ENCODE peak calls at places on chromosomes 12 and 14, in nine cellular contexts. One of them, this sample, is unnamed. For H3K4me1, the result is how much of the 10 kb centered on the place peaks cover.

GRCh38 chr12:29153231-29153630 is 4.2 kb downstream of the FAR2 start:
- DNase-seq in A549: no peak
- DNase-seq in fibroblast of lung: no peak
- DNase-seq in psoas muscle: no peak
- DNase-seq in astrocyte: no peak
- DNase-seq in uterus: no peak
- DNase-seq in heart right ventricle: no peak
- DNase-seq in CD4-positive, CD25-positive, alpha-beta regulatory T cell: no peak
- DNase-seq in prostate gland: no peak
- DNase-seq in this sample: no peak

GRCh38 chr12:91380651-91381050 is 198.0 kb upstream of the DCN start:
- DNase-seq in fibroblast of lung: no peak
- DNase-seq in prostate gland: peak
- DNase-seq in A549: no peak
- DNase-seq in uterus: no peak
- DNase-seq in astrocyte: no peak
- DNase-seq in psoas muscle: no peak
- DNase-seq in CD4-positive, CD25-positive, alpha-beta regulatory T cell: no peak
- DNase-seq in heart right ventricle: no peak
- DNase-seq in this sample: no peak

GRCh38 chr14:75495399-75495798 is 26.9 kb upstream of the BATF start:
- DNase-seq in fibroblast of lung: no peak
- DNase-seq in uterus: no peak
- DNase-seq in prostate gland: no peak
- DNase-seq in psoas muscle: no peak
- DNase-seq in CD4-positive, CD25-positive, alpha-beta regulatory T cell: no peak
- DNase-seq in astrocyte: no peak
- DNase-seq in heart right ventricle: no peak
- DNase-seq in A549: no peak
- DNase-seq in this sample: no peak

GRCh38 chr12:13194462-13195110 is 1.9 kb upstream of the EMP1 start:
- DNase-seq in psoas muscle: no peak
- DNase-seq in heart right ventricle: no peak
- DNase-seq in A549: no peak
- DNase-seq in astrocyte: no peak
- DNase-seq in fibroblast of lung: no peak
- DNase-seq in uterus: peak
- DNase-seq in prostate gland: no peak
- DNase-seq in CD4-positive, CD25-positive, alpha-beta regulatory T cell: no peak
- DNase-seq in this sample: no peak

GRCh38 chr14:31887929-31888580 is 189.0 kb upstream of the ARHGAP5 start:
- DNase-seq in prostate gland: no peak
- DNase-seq in A549: no peak
- DNase-seq in heart right ventricle: no peak
- DNase-seq in CD4-positive, CD25-positive, alpha-beta regulatory T cell: no peak
- DNase-seq in astrocyte: no peak
- DNase-seq in fibroblast of lung: no peak
- DNase-seq in psoas muscle: no peak
- DNase-seq in uterus: no peak
- DNase-seq in this sample: no peak

GRCh38 chr12:66984962-66985361 is 284.2 kb upstream of the CAND1 start:
- DNase-seq in fibroblast of lung: peak
- DNase-seq in A549: no peak
- DNase-seq in prostate gland: peak
- DNase-seq in CD4-positive, CD25-positive, alpha-beta regulatory T cell: no peak
- DNase-seq in uterus: no peak
- DNase-seq in heart right ventricle: no peak
- DNase-seq in astrocyte: no peak
- DNase-seq in psoas muscle: no peak
- DNase-seq in this sample: no peak

GRCh38 chr14:58428011-58428807 is 690 bp downstream of the KIAA0586 start:
- DNase-seq in heart right ventricle: no peak
- DNase-seq in CD4-positive, CD25-positive, alpha-beta regulatory T cell: peak
- DNase-seq in prostate gland: no peak
- DNase-seq in psoas muscle: no peak
- DNase-seq in uterus: no peak
- DNase-seq in fibroblast of lung: peak
- DNase-seq in A549: peak
- DNase-seq in astrocyte: peak
- DNase-seq in this sample: no peak

GRCh38 chr12:119603767-119604166 is 10.2 kb downstream of the TMEM233 start:
- DNase-seq in psoas muscle: no peak
- DNase-seq in astrocyte: no peak
- DNase-seq in A549: no peak
- DNase-seq in heart right ventricle: no peak
- DNase-seq in fibroblast of lung: no peak
- DNase-seq in uterus: no peak
- DNase-seq in prostate gland: no peak
- DNase-seq in CD4-positive, CD25-positive, alpha-beta regulatory T cell: no peak
- DNase-seq in this sample: no peak

GRCh38 chr14:40129162-40129561 is 696.9 kb upstream of the FBXO33 start:
- DNase-seq in fibroblast of lung: no peak
- DNase-seq in uterus: no peak
- DNase-seq in CD4-positive, CD25-positive, alpha-beta regulatory T cell: no peak
- DNase-seq in prostate gland: no peak
- DNase-seq in astrocyte: no peak
- DNase-seq in A549: no peak
- DNase-seq in psoas muscle: no peak
- DNase-seq in heart right ventricle: no peak
- DNase-seq in this sample: no peak

GRCh38 chr14:99213101-99213500 is 58.9 kb downstream of the BCL11B start:
- DNase-seq in heart right ventricle: no peak
- DNase-seq in uterus: no peak
- DNase-seq in prostate gland: no peak
- DNase-seq in CD4-positive, CD25-positive, alpha-beta regulatory T cell: peak
- DNase-seq in A549: no peak
- DNase-seq in astrocyte: peak
- DNase-seq in psoas muscle: no peak
- DNase-seq in fibroblast of lung: peak
- DNase-seq in this sample: no peak

DNA sequence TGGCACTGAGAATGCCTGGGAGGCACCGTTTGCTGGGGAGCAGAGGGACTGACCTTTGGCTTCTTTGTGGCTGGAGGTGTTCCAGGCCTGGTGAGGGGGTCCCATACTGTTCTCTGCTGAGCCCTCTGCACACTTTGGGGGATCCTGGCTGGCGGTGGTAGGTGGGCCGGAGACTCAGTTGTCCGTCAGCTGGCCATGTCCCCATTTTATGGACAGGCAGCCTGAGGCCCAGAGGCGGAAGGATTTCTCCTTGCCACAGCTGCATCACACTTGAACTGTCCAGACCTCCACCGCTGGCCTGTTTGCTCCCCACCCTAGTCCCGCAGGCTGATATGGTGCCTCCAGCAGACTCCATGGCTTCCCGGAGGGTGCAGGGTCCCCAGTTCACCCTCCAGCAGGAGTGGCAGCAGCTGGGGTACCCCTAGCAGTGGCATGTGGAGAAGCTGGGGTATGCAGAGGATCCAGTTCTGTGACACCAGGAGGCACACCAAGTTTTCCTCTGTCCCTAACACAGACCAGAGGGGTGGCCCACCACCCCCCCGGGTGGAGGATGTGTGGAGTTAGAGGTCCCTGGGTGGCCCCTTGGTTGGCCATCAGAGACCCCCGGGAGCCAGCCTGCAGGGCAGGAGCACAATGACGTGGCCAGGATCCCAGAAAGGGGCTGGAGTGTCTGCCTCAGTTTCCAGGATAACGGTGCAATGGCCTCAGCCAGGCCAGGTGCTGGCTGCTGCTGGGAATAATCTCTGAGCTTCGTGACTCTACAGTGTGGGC is 14.8 kb downstream of the SLC25A29 start:
- DNase-seq in astrocyte: no peak
- DNase-seq in uterus: peak
- DNase-seq in CD4-positive, CD25-positive, alpha-beta regulatory T cell: no peak
- DNase-seq in A549: no peak
- DNase-seq in psoas muscle: no peak
- DNase-seq in heart right ventricle: no peak
- DNase-seq in fibroblast of lung: no peak
- DNase-seq in prostate gland: no peak
- DNase-seq in this sample: peak
- H3K4me1 ChIP-seq in astrocyte: under half
- H3K4me1 ChIP-seq in uterus: under half
- H3K4me1 ChIP-seq in CD4-positive, CD25-positive, alpha-beta regulatory T cell: under half
- H3K4me1 ChIP-seq in A549: under half
- H3K4me1 ChIP-seq in psoas muscle: under half
- H3K4me1 ChIP-seq in heart right ventricle: under half
- H3K4me1 ChIP-seq in fibroblast of lung: under half
- H3K4me1 ChIP-seq in prostate gland: under half
- H3K4me1 ChIP-seq in this sample: under half

GRCh38 chr12:89183985-89184435 is 168.3 kb downstream of the DUSP6 start:
- DNase-seq in psoas muscle: peak
- DNase-seq in uterus: peak
- DNase-seq in astrocyte: no peak
- DNase-seq in prostate gland: no peak
- DNase-seq in fibroblast of lung: no peak
- DNase-seq in A549: peak
- DNase-seq in CD4-positive, CD25-positive, alpha-beta regulatory T cell: no peak
- DNase-seq in heart right ventricle: no peak
- DNase-seq in this sample: no peak
- H3K4me1 ChIP-seq in psoas muscle: under half
- H3K4me1 ChIP-seq in uterus: under half
- H3K4me1 ChIP-seq in astrocyte: under half
- H3K4me1 ChIP-seq in prostate gland: under half
- H3K4me1 ChIP-seq in fibroblast of lung: under half
- H3K4me1 ChIP-seq in A549: half or more
- H3K4me1 ChIP-seq in CD4-positive, CD25-positive, alpha-beta regulatory T cell: under half
- H3K4me1 ChIP-seq in heart right ventricle: under half
- H3K4me1 ChIP-seq in this sample: under half

DNA sequence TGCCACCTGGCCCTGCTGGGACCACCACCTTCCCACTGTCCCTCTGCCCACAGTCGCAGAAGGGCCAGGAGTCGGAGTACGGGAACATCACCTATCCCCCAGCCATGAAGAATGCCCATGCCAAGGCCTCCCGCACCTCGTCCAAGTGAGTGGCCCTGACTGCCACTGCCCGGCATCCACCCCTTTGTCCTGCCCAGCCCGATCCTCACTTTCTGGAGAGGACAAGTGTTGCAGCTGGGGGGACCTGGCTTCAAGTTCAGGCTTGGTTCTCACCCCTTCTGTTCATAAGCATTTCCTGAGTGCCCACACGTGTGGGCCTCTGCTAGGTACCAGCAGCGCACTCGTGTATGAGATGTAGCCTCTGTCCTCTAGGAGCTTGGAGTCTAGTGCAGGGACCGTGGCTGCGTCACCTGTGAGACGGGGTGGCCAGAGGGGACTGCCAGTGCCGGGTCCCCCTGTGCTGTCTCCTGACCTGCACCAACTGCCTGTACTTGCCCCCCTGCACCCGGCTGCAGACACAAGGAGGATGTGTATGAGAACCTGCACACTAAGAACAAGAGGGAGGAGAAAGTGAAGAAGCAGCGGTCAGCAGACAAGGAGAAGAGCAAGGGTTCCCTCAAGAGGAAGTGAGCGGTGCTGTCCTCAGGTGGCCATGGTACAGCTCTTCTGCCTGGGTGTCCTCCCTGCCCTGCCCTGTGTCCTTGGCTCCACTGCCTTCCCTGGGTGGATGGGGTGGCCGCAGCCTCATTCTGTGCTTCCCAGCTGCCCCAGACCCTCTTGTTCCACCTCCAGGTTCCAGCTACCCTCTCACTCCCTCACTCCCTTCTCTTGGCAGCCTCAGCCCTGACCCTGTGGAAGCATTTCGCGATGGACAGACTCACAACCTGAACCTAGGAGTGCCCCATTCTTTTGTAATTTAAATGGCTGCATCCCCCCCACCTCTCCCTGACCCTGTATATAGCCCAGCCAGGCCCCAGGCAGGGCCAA is 9.4 kb downstream of the PTPN6 start:
- DNase-seq in astrocyte: peak
- DNase-seq in heart right ventricle: no peak
- DNase-seq in A549: peak
- DNase-seq in uterus: no peak
- DNase-seq in fibroblast of lung: peak
- DNase-seq in CD4-positive, CD25-positive, alpha-beta regulatory T cell: peak
- DNase-seq in prostate gland: no peak
- DNase-seq in psoas muscle: peak
- DNase-seq in this sample: no peak
- H3K4me1 ChIP-seq in astrocyte: under half
- H3K4me1 ChIP-seq in heart right ventricle: half or more
- H3K4me1 ChIP-seq in A549: under half
- H3K4me1 ChIP-seq in uterus: under half
- H3K4me1 ChIP-seq in fibroblast of lung: under half
- H3K4me1 ChIP-seq in CD4-positive, CD25-positive, alpha-beta regulatory T cell: half or more
- H3K4me1 ChIP-seq in prostate gland: under half
- H3K4me1 ChIP-seq in psoas muscle: under half
- H3K4me1 ChIP-seq in this sample: half or more

GRCh38 chr14:68576496-68577244 is 216.2 kb downstream of the ZFP36L1 start:
- DNase-seq in uterus: no peak
- DNase-seq in A549: peak
- DNase-seq in fibroblast of lung: peak
- DNase-seq in psoas muscle: no peak
- DNase-seq in CD4-positive, CD25-positive, alpha-beta regulatory T cell: no peak
- DNase-seq in astrocyte: peak
- DNase-seq in prostate gland: no peak
- DNase-seq in heart right ventricle: no peak
- DNase-seq in this sample: no peak
- H3K4me1 ChIP-seq in uterus: under half
- H3K4me1 ChIP-seq in A549: under half
- H3K4me1 ChIP-seq in fibroblast of lung: under half
- H3K4me1 ChIP-seq in psoas muscle: under half
- H3K4me1 ChIP-seq in CD4-positive, CD25-positive, alpha-beta regulatory T cell: under half
- H3K4me1 ChIP-seq in astrocyte: under half
- H3K4me1 ChIP-seq in prostate gland: under half
- H3K4me1 ChIP-seq in heart right ventricle: under half
- H3K4me1 ChIP-seq in this sample: under half